ENCODE peak calls at places on chromosomes 2 and 18, in eight cellular contexts. H is HEK293T, X is AG09319, G is GM23248, P is BE2C, M is mucosa of gallbladder, J is GM04503, E is left ventricle myocardium inferior. Z is an unnamed sample.

GRCh38 chr18:5542393-5543035 is 1.3 kb downstream of the EPB41L3 start:
- DNase-seq in H (peak), X (no peak), G (peak), P (no peak), M (no peak), J (no peak), E (no peak), Z (no peak)

GRCh38 chr2:205024822-205025518 is 479.7 kb downstream of the PARD3B start:
- DNase-seq in H (peak), X (peak), G (peak), P (peak), M (peak), J (peak), E (no peak), Z (peak)

GRCh38 chr18:79070486-79070885 is 1.3 kb downstream of the ATP9B start:
- DNase-seq in H (no peak), X (no peak), G (peak), P (no peak), M (no peak), J (no peak), E (no peak), Z (no peak)

GRCh38 chr2:31688282-31688681 is 107.5 kb upstream of the SRD5A2 start:
- DNase-seq in H (no peak), X (no peak), G (no peak), P (no peak), M (no peak), J (no peak), E (no peak), Z (no peak)

GRCh38 chr2:122145805-122146204 is 390.4 kb downstream of the TSN start:
- DNase-seq in H (no peak), X (no peak), G (no peak), P (no peak), M (no peak), J (no peak), E (no peak), Z (no peak)

GRCh38 chr2:48482313-48482712 is 47.6 kb upstream of the STON1 start:
- DNase-seq in H (no peak), X (no peak), G (no peak), P (no peak), M (no peak), J (no peak), E (no peak), Z (no peak)

GRCh38 chr2:43852196-43852730 is 13.5 kb downstream of the ABCG8 start:
- DNase-seq in H (peak), X (no peak), G (no peak), P (no peak), M (peak), J (no peak), E (no peak), Z (no peak)

GRCh38 chr2:64493788-64494187 is 30.3 kb upstream of the AFTPH start:
- DNase-seq in H (no peak), X (no peak), G (no peak), P (no peak), M (no peak), J (no peak), E (no peak), Z (no peak)

GRCh38 chr2:185014076-185014475 is 415.7 kb downstream of the ZNF804A start:
- DNase-seq in H (no peak), X (no peak), G (no peak), P (no peak), M (no peak), J (no peak), E (no peak), Z (no peak)

GRCh38 chr2:162086904-162087303 is 12.9 kb upstream of the DPP4 start:
- DNase-seq in H (no peak), X (no peak), G (peak), P (no peak), M (no peak), J (peak), E (no peak), Z (no peak)

GRCh38 chr2:136510244-136510643 is 255.1 kb upstream of the THSD7B start:
- DNase-seq in H (no peak), X (no peak), G (no peak), P (no peak), M (no peak), J (no peak), E (no peak), Z (no peak)

GRCh38 chr2:139374307-139374850 is 594.2 kb upstream of the NXPH2 start:
- DNase-seq in H (no peak), X (no peak), G (no peak), P (no peak), M (no peak), J (no peak), E (no peak), Z (no peak)

GRCh38 chr18:4847066-4847465 is 350.0 kb downstream of the AKAIN1 start:
- DNase-seq in H (no peak), X (no peak), G (no peak), P (no peak), M (no peak), J (no peak), E (no peak), Z (no peak)

GRCh38 chr2:28668880-28669279 is 82.8 kb upstream of the PPP1CB start:
- DNase-seq in H (no peak), X (no peak), G (no peak), P (no peak), M (no peak), J (no peak), E (no peak), Z (no peak)